ENCODE peak calls at places on chromosomes 3 and 15, in seven cellular contexts. One of them, this sample, is unnamed.

GRCh38 chr3:159185443-159186050 is 383.7 kb downstream of the MFSD1 start:
- DNase-seq in esophagus muscularis mucosa: no peak
- DNase-seq in stomach: no peak
- DNase-seq in breast epithelium: no peak
- DNase-seq in HCT116: no peak
- DNase-seq in suprapubic skin: no peak
- DNase-seq in GM12891: peak
- DNase-seq in this sample: no peak

GRCh38 chr3:171018151-171018935 is 8.2 kb downstream of the SLC2A2 start:
- DNase-seq in GM12891: no peak
- DNase-seq in suprapubic skin: no peak
- DNase-seq in stomach: no peak
- DNase-seq in HCT116: no peak
- DNase-seq in esophagus muscularis mucosa: no peak
- DNase-seq in breast epithelium: no peak
- DNase-seq in this sample: no peak

GRCh38 chr3:142947352-142947751 is 16.1 kb downstream of the PAQR9 start:
- DNase-seq in suprapubic skin: no peak
- DNase-seq in stomach: no peak
- DNase-seq in breast epithelium: no peak
- DNase-seq in GM12891: no peak
- DNase-seq in esophagus muscularis mucosa: no peak
- DNase-seq in HCT116: no peak
- DNase-seq in this sample: no peak

GRCh38 chr15:99401971-99402732 is 150.9 kb downstream of the LRRC28 start:
- DNase-seq in breast epithelium: no peak
- DNase-seq in suprapubic skin: no peak
- DNase-seq in HCT116: no peak
- DNase-seq in stomach: no peak
- DNase-seq in esophagus muscularis mucosa: no peak
- DNase-seq in GM12891: no peak
- DNase-seq in this sample: no peak

GRCh38 chr15:42146551-42147430 is 9.6 kb downstream of the PLA2G4F start:
- DNase-seq in suprapubic skin: peak
- DNase-seq in stomach: peak
- DNase-seq in breast epithelium: no peak
- DNase-seq in esophagus muscularis mucosa: no peak
- DNase-seq in HCT116: no peak
- DNase-seq in GM12891: no peak
- DNase-seq in this sample: no peak

GRCh38 chr15:100009372-100009771 is 276.1 kb upstream of the LYSMD4 start:
- DNase-seq in GM12891: no peak
- DNase-seq in suprapubic skin: no peak
- DNase-seq in stomach: no peak
- DNase-seq in esophagus muscularis mucosa: no peak
- DNase-seq in breast epithelium: no peak
- DNase-seq in HCT116: no peak
- DNase-seq in this sample: no peak

GRCh38 chr15:93584021-93584420 is 495.0 kb upstream of the RGMA start:
- DNase-seq in esophagus muscularis mucosa: no peak
- DNase-seq in GM12891: no peak
- DNase-seq in breast epithelium: no peak
- DNase-seq in stomach: no peak
- DNase-seq in HCT116: no peak
- DNase-seq in suprapubic skin: no peak
- DNase-seq in this sample: no peak

GRCh38 chr15:63524316-63525015 is 20.1 kb downstream of the USP3 start:
- DNase-seq in esophagus muscularis mucosa: no peak
- DNase-seq in HCT116: no peak
- DNase-seq in breast epithelium: no peak
- DNase-seq in stomach: no peak
- DNase-seq in suprapubic skin: no peak
- DNase-seq in GM12891: no peak
- DNase-seq in this sample: no peak

GRCh38 chr15:53746101-53746500 is 13.4 kb downstream of the WDR72 start:
- DNase-seq in esophagus muscularis mucosa: no peak
- DNase-seq in GM12891: no peak
- DNase-seq in stomach: no peak
- DNase-seq in breast epithelium: no peak
- DNase-seq in suprapubic skin: no peak
- DNase-seq in HCT116: no peak
- DNase-seq in this sample: no peak

DNA sequence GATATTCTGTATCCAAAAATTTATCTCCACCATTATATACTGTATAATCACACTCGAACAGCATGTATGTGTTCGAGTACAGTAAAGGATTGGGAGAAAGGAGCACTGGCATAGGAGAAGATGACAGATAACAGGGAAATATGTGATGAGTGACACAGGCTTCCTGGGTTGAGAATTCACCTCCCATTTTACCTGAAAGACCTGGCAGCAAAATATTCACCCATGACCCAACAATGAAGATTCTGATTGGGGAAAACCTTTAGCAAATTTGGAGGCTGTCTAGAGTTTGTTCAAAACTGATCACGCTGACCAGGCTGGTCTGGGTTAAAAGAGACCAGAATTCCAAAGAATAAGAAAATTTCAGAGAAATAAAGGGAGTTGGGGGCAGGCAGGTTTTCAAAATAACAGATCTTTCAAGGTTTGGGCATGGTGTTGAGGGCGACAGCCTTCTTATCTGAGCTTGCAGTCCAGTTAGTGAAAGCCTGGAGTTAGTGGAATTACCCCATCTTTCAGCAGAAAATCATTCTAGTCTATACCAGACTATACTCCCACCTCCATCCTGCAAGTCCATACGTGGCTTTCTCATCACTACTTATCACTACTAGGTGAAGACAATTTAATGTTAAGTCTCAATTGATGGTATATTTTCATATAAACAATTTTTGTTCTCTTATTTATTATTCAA is 42.8 kb upstream of the RSL24D1 start:
- DNase-seq in stomach: no peak
- DNase-seq in suprapubic skin: no peak
- DNase-seq in breast epithelium: no peak
- DNase-seq in HCT116: no peak
- DNase-seq in GM12891: no peak
- DNase-seq in esophagus muscularis mucosa: no peak
- DNase-seq in this sample: no peak
- TF ChIP-seq POLR2A in stomach: no peak
- TF ChIP-seq POLR2A in suprapubic skin: no peak
- TF ChIP-seq POLR2A in breast epithelium: no peak
- TF ChIP-seq POLR2A in HCT116: no peak
- TF ChIP-seq POLR2A in GM12891: no peak
- TF ChIP-seq POLR2A in esophagus muscularis mucosa: no peak
- TF ChIP-seq POLR2A in this sample: no peak

GRCh38 chr3:24953060-24953771 is 458.6 kb upstream of the THRB start:
- DNase-seq in breast epithelium: no peak
- DNase-seq in HCT116: no peak
- DNase-seq in stomach: no peak
- DNase-seq in suprapubic skin: no peak
- DNase-seq in GM12891: no peak
- DNase-seq in esophagus muscularis mucosa: no peak
- DNase-seq in this sample: no peak
- TF ChIP-seq POLR2AphosphoS5 in breast epithelium: no peak
- TF ChIP-seq POLR2AphosphoS5 in HCT116: no peak
- TF ChIP-seq POLR2AphosphoS5 in stomach: no peak
- TF ChIP-seq POLR2AphosphoS5 in suprapubic skin: no peak
- TF ChIP-seq POLR2AphosphoS5 in GM12891: no peak
- TF ChIP-seq POLR2AphosphoS5 in esophagus muscularis mucosa: no peak
- TF ChIP-seq POLR2AphosphoS5 in this sample: no peak

GRCh38 chr3:107431298-107432012 is 54.2 kb downstream of the CCDC54 start:
- DNase-seq in GM12891: peak
- DNase-seq in breast epithelium: peak
- DNase-seq in esophagus muscularis mucosa: peak
- DNase-seq in HCT116: no peak
- DNase-seq in stomach: peak
- DNase-seq in suprapubic skin: peak
- DNase-seq in this sample: peak
- TF ChIP-seq POLR2A in GM12891: no peak
- TF ChIP-seq POLR2A in breast epithelium: peak
- TF ChIP-seq POLR2A in esophagus muscularis mucosa: no peak
- TF ChIP-seq POLR2A in HCT116: peak
- TF ChIP-seq POLR2A in stomach: peak
- TF ChIP-seq POLR2A in suprapubic skin: no peak
- TF ChIP-seq POLR2A in this sample: no peak

GRCh38 chr3:169966951-169967915 is 626 bp downstream of the SEC62 start:
- DNase-seq in stomach: peak
- DNase-seq in GM12891: no peak
- DNase-seq in esophagus muscularis mucosa: peak
- DNase-seq in HCT116: no peak
- DNase-seq in suprapubic skin: peak
- DNase-seq in breast epithelium: peak
- DNase-seq in this sample: no peak
- TF ChIP-seq POLR2AphosphoS5 in stomach: peak
- TF ChIP-seq POLR2AphosphoS5 in GM12891: no peak
- TF ChIP-seq POLR2AphosphoS5 in esophagus muscularis mucosa: peak
- TF ChIP-seq POLR2AphosphoS5 in HCT116: no peak
- TF ChIP-seq POLR2AphosphoS5 in suprapubic skin: no peak
- TF ChIP-seq POLR2AphosphoS5 in breast epithelium: no peak
- TF ChIP-seq POLR2AphosphoS5 in this sample: no peak

GRCh38 chr3:48847586-48848423 is at the start of gene PRKAR2A:
- DNase-seq in HCT116: peak
- DNase-seq in GM12891: peak
- DNase-seq in esophagus muscularis mucosa: peak
- DNase-seq in stomach: peak
- DNase-seq in breast epithelium: peak
- DNase-seq in suprapubic skin: peak
- DNase-seq in this sample: peak
- TF ChIP-seq POLR2A in HCT116: peak
- TF ChIP-seq POLR2A in GM12891: no peak
- TF ChIP-seq POLR2A in esophagus muscularis mucosa: peak
- TF ChIP-seq POLR2A in stomach: no peak
- TF ChIP-seq POLR2A in breast epithelium: peak
- TF ChIP-seq POLR2A in suprapubic skin: peak
- TF ChIP-seq POLR2A in this sample: peak

GRCh38 chr3:49900491-49901153 is 3.1 kb downstream of the MST1R start:
- DNase-seq in stomach: peak
- DNase-seq in breast epithelium: peak
- DNase-seq in GM12891: no peak
- DNase-seq in HCT116: peak
- DNase-seq in esophagus muscularis mucosa: no peak
- DNase-seq in suprapubic skin: no peak
- DNase-seq in this sample: no peak

GRCh38 chr3:49906004-49906860 is 2.6 kb upstream of the MST1R start:
- DNase-seq in suprapubic skin: no peak
- DNase-seq in esophagus muscularis mucosa: no peak
- DNase-seq in HCT116: peak
- DNase-seq in GM12891: peak
- DNase-seq in stomach: peak
- DNase-seq in breast epithelium: peak
- DNase-seq in this sample: peak

GRCh38 chr3:49902511-49903345 is 945 bp downstream of the MST1R start:
- DNase-seq in suprapubic skin: no peak
- DNase-seq in stomach: peak
- DNase-seq in esophagus muscularis mucosa: no peak
- DNase-seq in GM12891: no peak
- DNase-seq in breast epithelium: no peak
- DNase-seq in HCT116: no peak
- DNase-seq in this sample: no peak

GRCh38 chr3:49901351-49902339 is 2.0 kb downstream of the MST1R start:
- DNase-seq in esophagus muscularis mucosa: no peak
- DNase-seq in GM12891: no peak
- DNase-seq in HCT116: no peak
- DNase-seq in breast epithelium: no peak
- DNase-seq in stomach: no peak
- DNase-seq in suprapubic skin: no peak
- DNase-seq in this sample: no peak

DNA sequence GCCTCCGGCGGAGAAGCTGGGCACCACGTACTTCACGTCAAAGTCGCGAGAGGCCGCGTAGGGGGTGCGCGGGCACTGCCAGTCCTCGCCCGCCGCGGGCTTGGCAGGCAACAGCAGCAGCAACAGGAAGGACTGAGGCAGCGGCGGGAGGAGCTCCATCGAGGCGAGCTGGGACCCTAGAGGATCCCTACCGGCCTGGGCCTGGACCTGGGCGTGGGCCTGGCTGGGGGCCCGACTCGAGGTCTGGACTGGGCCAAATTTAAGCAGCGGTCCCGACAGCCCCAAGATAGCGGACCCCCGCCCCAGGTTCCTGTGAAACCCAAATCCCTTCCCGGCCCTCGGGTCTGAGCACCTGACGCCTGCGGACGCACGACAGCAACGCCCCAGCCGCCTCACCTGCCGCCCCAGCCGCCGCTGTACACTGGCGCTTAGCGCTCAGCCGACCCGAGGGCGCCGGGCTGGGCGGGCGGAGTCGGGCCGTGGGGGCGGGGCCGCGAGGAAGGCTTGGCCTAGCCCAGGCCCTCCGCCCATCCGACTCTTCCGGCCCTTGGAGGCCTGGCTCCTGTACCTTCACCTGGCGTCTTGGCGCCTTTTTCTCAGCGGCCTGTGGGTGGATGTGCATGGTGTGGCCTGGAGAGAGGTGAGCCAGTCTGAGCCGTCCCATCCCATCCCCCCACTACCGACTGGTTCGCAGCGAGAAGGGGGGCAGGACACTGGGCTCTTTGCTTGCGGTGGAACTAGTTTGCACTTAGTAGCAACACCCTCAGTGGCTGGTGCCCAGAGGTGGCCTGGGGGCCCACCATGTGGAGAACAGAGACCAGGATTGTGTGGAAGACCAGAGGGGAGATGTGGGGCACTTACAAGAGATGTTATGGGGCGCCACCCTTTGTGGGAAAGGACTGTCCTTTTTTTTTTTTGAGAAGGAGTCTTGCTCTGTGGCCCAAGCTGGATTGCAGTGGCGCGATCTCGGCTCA is at the start of gene MST1R:
- DNase-seq in stomach: peak
- DNase-seq in breast epithelium: peak
- DNase-seq in suprapubic skin: peak
- DNase-seq in GM12891: peak
- DNase-seq in HCT116: peak
- DNase-seq in esophagus muscularis mucosa: no peak
- DNase-seq in this sample: peak
- TF ChIP-seq POLR2AphosphoS5 in stomach: peak
- TF ChIP-seq POLR2AphosphoS5 in breast epithelium: no peak
- TF ChIP-seq POLR2AphosphoS5 in suprapubic skin: no peak
- TF ChIP-seq POLR2AphosphoS5 in GM12891: peak
- TF ChIP-seq POLR2AphosphoS5 in HCT116: peak
- TF ChIP-seq POLR2AphosphoS5 in esophagus muscularis mucosa: peak
- TF ChIP-seq POLR2AphosphoS5 in this sample: peak

GRCh38 chr3:184314700-184315505 is 497 bp downstream of the EIF4G1 start:
- DNase-seq in breast epithelium: peak
- DNase-seq in stomach: peak
- DNase-seq in GM12891: peak
- DNase-seq in HCT116: no peak
- DNase-seq in esophagus muscularis mucosa: peak
- DNase-seq in suprapubic skin: peak
- DNase-seq in this sample: peak
- TF ChIP-seq POLR2A in breast epithelium: no peak
- TF ChIP-seq POLR2A in stomach: no peak
- TF ChIP-seq POLR2A in GM12891: no peak
- TF ChIP-seq POLR2A in HCT116: peak
- TF ChIP-seq POLR2A in esophagus muscularis mucosa: peak
- TF ChIP-seq POLR2A in suprapubic skin: peak
- TF ChIP-seq POLR2A in this sample: no peak

DNA sequence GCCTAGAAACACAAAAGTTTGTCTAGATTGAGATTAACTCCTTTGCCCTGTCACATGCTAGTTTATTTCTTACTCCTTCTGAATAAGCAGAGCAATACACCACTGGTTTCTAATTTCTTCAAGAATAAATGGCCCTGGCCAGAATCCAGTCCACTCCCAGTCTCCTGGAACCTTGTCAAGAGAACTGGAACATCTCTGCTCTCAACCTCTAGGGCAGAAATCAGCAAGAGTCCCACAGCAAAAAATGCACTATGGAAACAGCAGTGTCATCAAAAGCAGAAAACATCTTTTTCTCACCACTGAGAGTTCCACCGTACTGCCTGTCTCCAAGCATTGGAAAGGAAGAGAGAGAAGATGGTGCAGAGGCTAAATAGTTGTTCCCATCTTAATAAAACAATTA is 35.9 kb upstream of the PPP2R3A start:
- DNase-seq in breast epithelium: peak
- DNase-seq in HCT116: no peak
- DNase-seq in GM12891: no peak
- DNase-seq in esophagus muscularis mucosa: peak
- DNase-seq in stomach: no peak
- DNase-seq in suprapubic skin: no peak
- DNase-seq in this sample: no peak
- TF ChIP-seq POLR2AphosphoS5 in breast epithelium: no peak
- TF ChIP-seq POLR2AphosphoS5 in HCT116: no peak
- TF ChIP-seq POLR2AphosphoS5 in GM12891: no peak
- TF ChIP-seq POLR2AphosphoS5 in esophagus muscularis mucosa: no peak
- TF ChIP-seq POLR2AphosphoS5 in stomach: no peak
- TF ChIP-seq POLR2AphosphoS5 in suprapubic skin: no peak
- TF ChIP-seq POLR2AphosphoS5 in this sample: no peak